ENCODE peak calls at places on chromosomes 4 and X, in eight cellular contexts. L is fibroblast of mammary gland, M is A549, B is HFFc6, F is endothelial cell, X is type B pancreatic cell, J is fibroblast of the aortic adventitia, W is OCI-LY7. A is an unnamed sample.

GRCh38 chrX:54715621-54716020 is 82.4 kb downstream of the ITIH6 start:
- DNase-seq in L (no peak), M (peak; percentile 5), B (no peak), F (no peak), X (no peak), J (no peak), W (no peak), A (no peak)

GRCh38 chr4:16573744-16574143 is 324.7 kb downstream of the LDB2 start:
- DNase-seq in L (peak; percentile 76), M (no peak), B (peak; percentile 72), F (no peak), X (no peak), J (peak; percentile 86), W (no peak), A (peak; percentile 75)

GRCh38 chr4:15665738-15666365 is 10.7 kb upstream of the FBXL5 start:
- DNase-seq in L (no peak), M (no peak), B (no peak), F (no peak), X (no peak), J (peak; percentile 41), W (no peak), A (no peak)

GRCh38 chr4:76748649-76749048 is 149.3 kb downstream of the SOWAHB start:
- DNase-seq in L (peak; percentile 59), M (peak; percentile 51), B (no peak), F (peak; percentile 30), X (no peak), J (peak; percentile 57), W (peak; percentile 9), A (no peak)

GRCh38 chr4:107760281-107760947 is 40.4 kb upstream of the PAPSS1 start:
- DNase-seq in L (peak; percentile 46), M (peak; percentile 47), B (no peak), F (no peak), X (no peak), J (peak; percentile 38), W (no peak), A (no peak)

GRCh38 chr4:80097395-80098177 is 24.6 kb upstream of the ANTXR2 start:
- DNase-seq in L (peak; percentile 96), M (no peak), B (peak; percentile 62), F (no peak), X (no peak), J (peak; percentile 99), W (no peak), A (peak; percentile 75)

GRCh38 chr4:4480685-4481393 is 61.0 kb downstream of the STX18 start:
- DNase-seq in L (peak; percentile 50), M (peak; percentile 4), B (peak; percentile 36), F (no peak), X (no peak), J (peak; percentile 51), W (peak; percentile 22), A (no peak)

GRCh38 chrX:134573683-134574035 is 84.6 kb downstream of the PLAC1 start:
- DNase-seq in L (no peak), M (peak; percentile 38), B (no peak), F (no peak), X (no peak), J (no peak), W (no peak), A (no peak)

GRCh38 chr4:172042714-172043114 is 229.5 kb downstream of the GALNTL6 start:
- DNase-seq in L (peak; percentile 20), M (peak; percentile 6), B (no peak), F (no peak), X (no peak), J (no peak), W (no peak), A (no peak)

GRCh38 chrX:17597836-17598434 is 139.4 kb upstream of the SCML1 start:
- DNase-seq in L (peak; percentile 33), M (no peak), B (no peak), F (no peak), X (no peak), J (peak; percentile 87), W (no peak), A (no peak)

GRCh38 chr4:138248058-138248457 is 5.9 kb upstream of the SLC7A11 start:
- DNase-seq in L (no peak), M (peak; percentile 57), B (no peak), F (no peak), X (no peak), J (no peak), W (no peak), A (no peak)

GRCh38 chr4:128810331-128810870 is 901 bp downstream of the JADE1 start:
- DNase-seq in L (peak; percentile 57), M (peak; percentile 69), B (no peak), F (peak; percentile 9), X (no peak), J (no peak), W (peak; percentile 74), A (no peak)

GRCh38 chr4:6048537-6048936 is 30.3 kb upstream of the C4orf50 start:
- DNase-seq in L (no peak), M (no peak), B (no peak), F (no peak), X (no peak), J (no peak), W (no peak), A (no peak)

GRCh38 chrX:144006811-144007210 is 122.9 kb downstream of the UBE2NL start:
- DNase-seq in L (peak; percentile 76), M (no peak), B (no peak), F (no peak), X (no peak), J (peak; percentile 22), W (no peak), A (no peak)

GRCh38 chrX:55841962-55842752 is 124.6 kb downstream of the RRAGB start:
- DNase-seq in L (no peak), M (no peak), B (no peak), F (no peak), X (no peak), J (no peak), W (no peak), A (no peak)

DNA sequence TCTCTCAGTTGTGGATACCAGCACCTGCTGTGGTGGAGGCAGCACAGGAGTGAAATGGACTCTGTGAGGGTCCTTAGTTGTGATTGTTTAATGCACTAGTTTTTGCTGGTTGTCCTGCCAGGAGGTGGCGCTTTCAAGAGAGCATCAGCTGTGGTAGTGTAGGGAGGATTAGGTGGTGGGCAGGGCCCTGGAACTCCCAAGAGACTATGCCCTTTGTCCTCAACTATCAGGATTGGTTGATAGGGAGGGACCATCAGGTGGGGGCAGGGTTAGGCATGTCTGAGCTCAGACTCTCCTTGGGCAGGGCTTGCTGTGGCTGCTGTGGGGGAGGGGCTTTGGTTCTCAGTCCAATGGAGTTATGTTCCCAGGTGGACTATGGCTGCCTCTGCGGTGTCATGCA is 121.9 kb downstream of the RRAGB start:
- DNase-seq in L (no peak), M (peak; percentile 1), B (no peak), F (no peak), X (no peak), J (no peak), W (no peak), A (no peak)
- TF ChIP-seq CTCF in L (no peak), M (no peak), B (no peak), F (no peak), X (no peak), J (no peak), W (peak; percentile 40), A (no peak)

DNA sequence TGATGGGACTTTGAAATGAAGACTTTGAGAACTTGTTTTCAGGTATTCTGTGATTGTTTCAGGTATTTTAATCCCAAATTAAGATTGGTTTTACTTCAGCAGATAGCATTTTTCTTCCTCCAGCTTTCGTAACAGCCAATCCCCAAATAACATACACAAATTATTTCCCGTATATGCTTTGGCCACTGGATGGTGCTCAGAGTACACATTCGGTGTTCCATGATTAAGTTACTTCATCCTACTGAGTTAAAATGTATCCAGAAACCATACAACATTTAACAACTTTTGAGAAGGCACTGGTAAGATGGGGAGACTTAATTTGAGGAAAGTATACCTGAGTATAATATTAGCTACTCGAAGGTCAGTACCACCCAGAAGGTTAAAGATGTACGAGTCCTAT is 233.4 kb upstream of the FAM47A start:
- DNase-seq in L (peak; percentile 38), M (peak; percentile 4), B (peak; percentile 45), F (peak; percentile 5), X (no peak), J (peak; percentile 53), W (no peak), A (no peak)
- TF ChIP-seq CTCF in L (peak; percentile 38), M (no peak), B (peak; percentile 76), F (no peak), X (peak; percentile 76), J (peak; percentile 41), W (peak; percentile 24), A (peak; percentile 50)

GRCh38 chr4:151432654-151433053 is 23.7 kb downstream of the FHIP1A start:
- DNase-seq in L (no peak), M (no peak), B (no peak), F (no peak), X (no peak), J (no peak), W (no peak), A (no peak)

GRCh38 chr4:151431728-151432127 is 22.8 kb downstream of the FHIP1A start:
- DNase-seq in L (no peak), M (no peak), B (no peak), F (no peak), X (no peak), J (no peak), W (no peak), A (no peak)

GRCh38 chr4:151429957-151430548 is 21.1 kb downstream of the FHIP1A start:
- DNase-seq in L (no peak), M (no peak), B (no peak), F (no peak), X (no peak), J (peak; percentile 7), W (no peak), A (no peak)

GRCh38 chr4:151428346-151428745 is 19.4 kb downstream of the FHIP1A start:
- DNase-seq in L (no peak), M (no peak), B (no peak), F (no peak), X (no peak), J (no peak), W (no peak), A (no peak)

GRCh38 chr4:151430737-151431457 is 21.9 kb downstream of the FHIP1A start:
- DNase-seq in L (no peak), M (no peak), B (no peak), F (no peak), X (no peak), J (no peak), W (no peak), A (no peak)
- TF ChIP-seq CTCF in L (no peak), M (no peak), B (no peak), F (no peak), X (no peak), J (no peak), W (no peak), A (no peak)

GRCh38 chrX:103536071-103536470 is 16.8 kb upstream of the RAB40A start:
- DNase-seq in L (no peak), M (no peak), B (no peak), F (no peak), X (no peak), J (no peak), W (no peak), A (no peak)

GRCh38 chrX:103537871-103538387 is 18.6 kb upstream of the RAB40A start:
- DNase-seq in L (no peak), M (no peak), B (no peak), F (no peak), X (no peak), J (no peak), W (no peak), A (no peak)

GRCh38 chrX:103538728-103539127 is 19.4 kb upstream of the RAB40A start:
- DNase-seq in L (no peak), M (no peak), B (peak; percentile 25), F (no peak), X (no peak), J (peak; percentile 12), W (no peak), A (no peak)

GRCh38 chrX:103535206-103535605 is 15.9 kb upstream of the RAB40A start:
- DNase-seq in L (no peak), M (no peak), B (no peak), F (no peak), X (no peak), J (no peak), W (no peak), A (no peak)

GRCh38 chrX:103536732-103537131 is 17.4 kb upstream of the RAB40A start:
- DNase-seq in L (no peak), M (no peak), B (no peak), F (no peak), X (no peak), J (no peak), W (no peak), A (no peak)
- TF ChIP-seq CTCF in L (no peak), M (no peak), B (no peak), F (no peak), X (no peak), J (no peak), W (no peak), A (no peak)

A was measured in AG09319.